ENCODE peak calls at places on chromosomes 16 and 17, in four cellular contexts. C is substantia nigra; S is neural crest cell; Z is activated CD4-positive, alpha-beta T cell treated with anti-CD3 and anti-CD28 coated beads, Interleukin-2, amount 10 ng/mL, durations not matched to agents 7 days and 5 days. A is an unnamed sample.

GRCh38 chr16:27595993-27596392 is 46.0 kb downstream of the KATNIP start:
- DNase-seq in Z (no peak), C (no peak), S (no peak), A (no peak)

GRCh38 chr17:75325348-75325747 is 36.1 kb upstream of the SLC25A19 start:
- DNase-seq in Z (no peak), S (no peak), C (no peak), A (no peak)

GRCh38 chr17:63193827-63194226 is 227.8 kb downstream of the TANC2 start:
- DNase-seq in Z (no peak), S (no peak), C (no peak), A (no peak)

GRCh38 chr17:58335779-58336455 is 7.3 kb upstream of the TSPOAP1 start:
- DNase-seq in Z (peak; percentile 90), C (no peak), S (no peak), A (no peak)

GRCh38 chr17:61770043-61770442 is 93.3 kb downstream of the BRIP1 start:
- DNase-seq in C (no peak), S (no peak), Z (no peak), A (no peak)

GRCh38 chr17:57067162-57067561 is 17.9 kb upstream of the AKAP1 start:
- DNase-seq in S (no peak), Z (no peak), C (no peak), A (no peak)

GRCh38 chr16:68445458-68445857 is 2.9 kb downstream of the SMPD3 start:
- DNase-seq in Z (peak; percentile 80), C (no peak), S (peak; percentile 64), A (peak; percentile 67)

GRCh38 chr17:57676543-57676942 is 68.6 kb downstream of the CCDC182 start:
- DNase-seq in S (no peak), C (no peak), Z (peak; percentile 3), A (no peak)

GRCh38 chr17:17757944-17758343 is 76.7 kb downstream of the RAI1 start:
- DNase-seq in C (no peak), Z (no peak), S (no peak), A (no peak)

GRCh38 chr17:82957469-82957795 is 117.6 kb upstream of the ZNF750 start:
- DNase-seq in S (no peak), C (no peak), Z (no peak), A (no peak)

GRCh38 chr16:75555213-75555706 is 792 bp downstream of the TMEM231 start:
- DNase-seq in C (peak; percentile 67), Z (no peak), S (peak; percentile 73), A (peak; percentile 86)

GRCh38 chr16:67546761-67547422 is 15.4 kb upstream of the CTCF start:
- DNase-seq in Z (peak; percentile 78), S (peak; percentile 79), C (peak; percentile 11), A (no peak)

GRCh38 chr16:58651965-58652348 is 22.3 kb upstream of the CNOT1 start:
- DNase-seq in Z (no peak), C (no peak), S (no peak), A (no peak)

GRCh38 chr16:31181102-31181830 is 1.3 kb downstream of the FUS start:
- DNase-seq in S (no peak), C (peak; percentile 11), Z (peak; percentile 40), A (no peak)

GRCh38 chr16:69294051-69294450 is 17.1 kb upstream of the VPS4A start:
- DNase-seq in Z (no peak), S (no peak), C (no peak), A (no peak)

GRCh38 chr17:58421711-58422110 is 4.4 kb upstream of the RNF43 start:
- DNase-seq in C (no peak), S (no peak), Z (no peak), A (no peak)

GRCh38 chr16:22625948-22626347 is 115.3 kb downstream of the NPIPB5 start:
- DNase-seq in S (no peak), C (no peak), Z (no peak), A (no peak)

GRCh38 chr17:32971171-32971570 is 20.5 kb upstream of the SPACA3 start:
- DNase-seq in C (no peak), S (no peak), Z (peak; percentile 34), A (no peak)

GRCh38 chr16:86878290-86879160 is 300.2 kb downstream of the FOXL1 start:
- DNase-seq in Z (no peak), C (no peak), S (peak; percentile 20), A (no peak)

GRCh38 chr17:35875439-35876139 is 4.6 kb downstream of the CCL5 start:
- DNase-seq in C (no peak), S (no peak), Z (no peak), A (no peak)

GRCh38 chr16:87295661-87296531 is 21.3 kb downstream of the C16orf95 start:
- DNase-seq in Z (no peak), C (no peak), S (no peak), A (no peak)

GRCh38 chr17:4453821-4454591 is 20.3 kb downstream of the SPNS3 start:
- DNase-seq in S (no peak), C (no peak), Z (no peak), A (no peak)

A was measured in iPS DF 19.7.